ENCODE peak calls at places on chromosomes 4 and X, in nine cellular contexts. Q is SK-MEL-5; R is effector CD4-positive, alpha-beta T cell; T is RKO; M is GM04504; S is caudate nucleus; P is myocyte; F is iPS-NIHi11; W is CD4-positive, alpha-beta T cell. K is an unnamed sample.

GRCh38 chrX:29237972-29238371 is 650.7 kb downstream of the IL1RAPL1 start:
- DNase-seq in Q (no peak), F (no peak), R (no peak), W (no peak), T (no peak), P (peak), S (no peak), M (no peak), K (no peak)

GRCh38 chrX:44011505-44011904 is 38.3 kb upstream of the NDP start:
- DNase-seq in S (no peak), P (no peak), R (no peak), Q (no peak), F (no peak), M (no peak), W (no peak), T (no peak), K (no peak)

GRCh38 chrX:10633722-10634121 is 13.3 kb upstream of the MID1 start:
- DNase-seq in T (peak), P (peak), W (no peak), F (peak), S (peak), M (peak), Q (peak), R (no peak), K (peak)

GRCh38 chrX:129726307-129727111 is 12.3 kb upstream of the XPNPEP2 start:
- DNase-seq in P (peak), R (no peak), F (peak), T (peak), Q (peak), M (peak), S (peak), W (no peak), K (peak)

GRCh38 chrX:153646620-153647373 is at the start of gene DUSP9:
- DNase-seq in T (no peak), F (peak), Q (peak), R (no peak), M (no peak), P (no peak), S (no peak), W (no peak), K (no peak)

GRCh38 chrX:79564362-79564761 is 197.2 kb upstream of the ITM2A start:
- DNase-seq in M (no peak), Q (no peak), S (no peak), W (no peak), R (no peak), P (no peak), F (no peak), T (no peak), K (no peak)

GRCh38 chrX:46770817-46771163 is 11.9 kb upstream of the SLC9A7 start:
- DNase-seq in P (peak), F (no peak), W (no peak), T (peak), R (no peak), S (no peak), M (peak), Q (no peak), K (no peak)

GRCh38 chrX:103791826-103792458 is 15.3 kb downstream of the PLP1 start:
- DNase-seq in R (no peak), W (no peak), F (no peak), M (no peak), Q (no peak), T (no peak), S (no peak), P (no peak), K (no peak)

GRCh38 chrX:123570011-123570590 is 162.8 kb downstream of the THOC2 start:
- DNase-seq in S (no peak), R (no peak), Q (no peak), W (no peak), F (no peak), T (no peak), P (no peak), M (no peak), K (no peak)

GRCh38 chr4:22500831-22501714 is 14.8 kb downstream of the ADGRA3 start:
- DNase-seq in T (peak), S (no peak), M (no peak), P (no peak), R (no peak), Q (no peak), W (no peak), F (no peak), K (no peak)

GRCh38 chr4:16767861-16768260 is 130.6 kb downstream of the LDB2 start:
- DNase-seq in S (no peak), W (no peak), R (no peak), M (no peak), F (no peak), P (no peak), T (no peak), Q (no peak), K (no peak)

GRCh38 chrX:34849371-34849770 is 93.2 kb upstream of the FAM47B start:
- DNase-seq in W (no peak), S (no peak), Q (no peak), R (no peak), T (no peak), M (peak), F (no peak), P (no peak), K (no peak)

GRCh38 chr4:4666187-4666586 is 124.3 kb upstream of the STX18 start:
- DNase-seq in Q (no peak), W (no peak), R (no peak), F (no peak), T (no peak), S (no peak), P (no peak), M (no peak), K (no peak)

GRCh38 chrX:103002576-103002975 is 61.4 kb downstream of the BEX1 start:
- DNase-seq in P (no peak), T (no peak), Q (no peak), R (no peak), M (no peak), S (no peak), W (no peak), F (no peak), K (no peak)

GRCh38 chrX:2267890-2268289 is 232.9 kb downstream of the DHRSX start:
- DNase-seq in R (no peak), S (no peak), Q (no peak), T (no peak), P (no peak), F (no peak), W (no peak), M (no peak), K (no peak)